ENCODE peak calls at places on chromosomes 2 and 18, in nine cellular contexts. S is sigmoid colon, Z is upper lobe of left lung, R is esophagus muscularis mucosa, U is stomach, M is transverse colon, N is Panc1, I is HepG2, H is GM23338. Q is an unnamed sample.

GRCh38 chr2:101770672-101771071 is 73.2 kb downstream of the MAP4K4 start:
- DNase-seq in S (no peak), Z (no peak), R (peak; percentile 50), U (no peak), M (peak; percentile 39), N (no peak), I (peak; percentile 82), H (peak; percentile 52), Q (no peak)

GRCh38 chr2:60366178-60366577 is 187.3 kb downstream of the BCL11A start:
- DNase-seq in S (no peak), Z (peak; percentile 49), R (no peak), U (no peak), M (peak; percentile 25), N (no peak), I (no peak), H (no peak), Q (no peak)

GRCh38 chr2:46375566-46376125 is 78.4 kb downstream of the EPAS1 start:
- DNase-seq in S (no peak), Z (no peak), R (no peak), U (no peak), M (no peak), N (no peak), I (no peak), H (no peak), Q (no peak)

GRCh38 chr2:168241208-168241607 is 6.2 kb downstream of the STK39 start:
- DNase-seq in S (no peak), Z (no peak), R (no peak), U (no peak), M (no peak), N (no peak), I (no peak), H (peak; percentile 20), Q (peak; percentile 81)

GRCh38 chr2:17643031-17643615 is 102.6 kb downstream of the VSNL1 start:
- DNase-seq in S (peak; percentile 83), Z (peak; percentile 65), R (peak; percentile 91), U (no peak), M (no peak), N (peak; percentile 56), I (peak; percentile 22), H (no peak), Q (no peak)

GRCh38 chr18:31667185-31667584 is 17.2 kb downstream of the B4GALT6 start:
- DNase-seq in S (no peak), Z (no peak), R (no peak), U (no peak), M (no peak), N (no peak), I (no peak), H (no peak), Q (no peak)

GRCh38 chr2:207285451-207285771 is 119.7 kb upstream of the KLF7 start:
- DNase-seq in S (no peak), Z (no peak), R (no peak), U (no peak), M (no peak), N (no peak), I (no peak), H (no peak), Q (no peak)

GRCh38 chr2:74290466-74291216 is 52.6 kb downstream of the SLC4A5 start:
- DNase-seq in S (no peak), Z (no peak), R (no peak), U (peak; percentile 48), M (peak; percentile 37), N (no peak), I (no peak), H (no peak), Q (no peak)

GRCh38 chr2:75608684-75609333 is 37.8 kb upstream of the MRPL19 start:
- DNase-seq in S (no peak), Z (peak; percentile 62), R (peak; percentile 86), U (peak; percentile 64), M (peak; percentile 38), N (peak; percentile 33), I (peak; percentile 79), H (peak; percentile 83), Q (peak; percentile 52)

GRCh38 chr2:170122883-170123547 is 54.9 kb upstream of the MYO3B start:
- DNase-seq in S (no peak), Z (no peak), R (no peak), U (no peak), M (no peak), N (peak; percentile 18), I (peak; percentile 49), H (no peak), Q (no peak)

GRCh38 chr2:78024991-78025390 is 502.8 kb upstream of the LRRTM4 start:
- DNase-seq in S (no peak), Z (no peak), R (no peak), U (no peak), M (no peak), N (no peak), I (no peak), H (no peak), Q (no peak)

GRCh38 chr2:88265352-88265960 is 95.3 kb downstream of the THNSL2 start:
- DNase-seq in S (no peak), Z (peak; percentile 31), R (no peak), U (no peak), M (no peak), N (peak; percentile 30), I (peak; percentile 86), H (no peak), Q (no peak)

GRCh38 chr2:15334650-15335326 is 226.3 kb downstream of the NBAS start:
- DNase-seq in S (no peak), Z (peak; percentile 25), R (no peak), U (no peak), M (no peak), N (no peak), I (no peak), H (no peak), Q (no peak)

GRCh38 chr2:120765031-120765910 is 29.6 kb downstream of the GLI2 start:
- DNase-seq in S (peak; percentile 69), Z (no peak), R (no peak), U (no peak), M (no peak), N (no peak), I (no peak), H (no peak), Q (peak; percentile 34)

GRCh38 chr2:1643220-1643619 is 101.1 kb downstream of the PXDN start:
- DNase-seq in S (peak; percentile 58), Z (peak; percentile 16), R (no peak), U (no peak), M (no peak), N (no peak), I (no peak), H (no peak), Q (no peak)

DNA sequence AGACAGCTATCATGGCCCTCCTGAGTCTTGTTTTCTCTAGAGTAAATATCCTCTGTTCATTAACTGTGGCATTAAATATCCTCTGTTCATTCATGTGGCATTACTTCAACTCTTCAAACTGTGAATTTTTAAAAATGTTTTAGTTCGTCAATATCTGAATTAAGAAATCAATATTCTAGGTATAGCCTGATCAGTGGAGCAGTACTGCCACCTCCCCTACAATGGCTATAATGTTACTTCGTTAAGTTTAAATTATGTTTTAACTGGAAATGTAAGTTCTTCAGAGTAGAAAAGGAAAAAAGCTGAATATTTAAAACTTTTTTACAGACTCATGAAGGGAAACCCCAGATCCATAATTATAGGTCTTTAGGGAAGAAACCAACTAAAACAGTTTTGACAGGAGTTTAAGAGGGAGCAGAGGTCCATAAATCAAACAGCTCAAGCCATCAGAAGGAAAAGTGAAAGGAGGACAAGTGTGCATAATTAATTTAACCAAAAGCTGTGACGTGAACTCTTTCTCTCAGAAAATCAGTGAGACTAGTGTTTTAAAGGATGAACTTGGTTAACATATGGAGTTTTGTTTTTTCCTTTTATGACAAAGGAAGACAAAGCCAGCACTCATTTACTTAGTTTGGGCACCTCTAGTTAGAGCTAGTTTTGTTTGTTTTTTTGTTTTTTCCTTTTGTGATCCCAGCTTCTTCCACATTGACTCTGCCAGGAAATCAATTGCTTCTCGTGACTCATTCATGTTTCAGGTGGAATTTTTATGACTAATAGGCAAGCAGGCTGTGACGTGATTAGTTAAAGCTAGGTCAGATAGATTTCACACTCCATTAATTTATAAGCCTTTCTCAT is 44.9 kb downstream of the RBBP8 start:
- DNase-seq in S (no peak), Z (no peak), R (no peak), U (no peak), M (no peak), N (peak; percentile 43), I (no peak), H (no peak), Q (no peak)
- H3K27ac ChIP-seq in S (no peak overlapping the region), Z (no peak overlapping the region), R (no peak overlapping the region), U (peak overlapping the region; percentile 20), M (no peak overlapping the region), N (no peak overlapping the region), I (no peak overlapping the region), H (no peak overlapping the region), Q (peak overlapping the region; percentile 70)

DNA sequence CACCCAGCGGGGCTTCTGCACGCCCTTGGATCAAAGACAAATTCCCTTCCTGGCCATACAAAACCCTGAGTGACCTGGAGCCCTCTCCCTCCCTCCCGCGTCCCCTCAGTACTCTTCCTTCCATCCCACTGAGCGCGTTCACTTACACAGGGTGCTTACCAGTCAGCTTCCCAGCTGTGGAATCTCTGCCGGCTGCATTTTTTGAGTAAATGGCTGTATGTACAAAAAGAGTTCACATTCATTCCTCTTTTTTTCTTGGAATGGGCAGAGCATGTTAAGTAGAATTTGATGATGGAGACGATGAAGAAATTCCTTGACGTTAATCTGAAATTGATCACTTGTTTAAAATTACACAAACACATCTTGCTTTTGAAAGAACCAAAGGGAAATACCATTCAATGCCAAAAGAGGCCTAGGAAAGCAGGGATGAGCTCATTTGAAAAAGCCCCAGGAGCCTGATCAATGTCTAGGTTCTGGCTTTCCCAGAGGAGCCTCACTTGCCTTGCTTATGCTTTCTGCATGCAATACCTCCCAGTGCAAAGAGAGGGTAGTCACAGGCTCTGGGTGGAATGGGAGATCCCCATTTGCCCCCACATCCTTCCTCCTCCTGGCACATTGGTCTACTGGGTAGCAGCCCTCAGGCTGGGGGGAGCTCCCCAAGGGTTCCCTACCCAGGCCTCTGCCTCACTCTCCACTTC is 12.2 kb upstream of the SMAD7 start:
- DNase-seq in S (no peak), Z (no peak), R (no peak), U (no peak), M (no peak), N (no peak), I (no peak), H (no peak), Q (no peak)
- TF ChIP-seq POLR2AphosphoS5 in S (no peak), Z (no peak), R (no peak), U (no peak), M (no peak), N (no peak), I (no peak), H (no peak), Q (no peak)

DNA sequence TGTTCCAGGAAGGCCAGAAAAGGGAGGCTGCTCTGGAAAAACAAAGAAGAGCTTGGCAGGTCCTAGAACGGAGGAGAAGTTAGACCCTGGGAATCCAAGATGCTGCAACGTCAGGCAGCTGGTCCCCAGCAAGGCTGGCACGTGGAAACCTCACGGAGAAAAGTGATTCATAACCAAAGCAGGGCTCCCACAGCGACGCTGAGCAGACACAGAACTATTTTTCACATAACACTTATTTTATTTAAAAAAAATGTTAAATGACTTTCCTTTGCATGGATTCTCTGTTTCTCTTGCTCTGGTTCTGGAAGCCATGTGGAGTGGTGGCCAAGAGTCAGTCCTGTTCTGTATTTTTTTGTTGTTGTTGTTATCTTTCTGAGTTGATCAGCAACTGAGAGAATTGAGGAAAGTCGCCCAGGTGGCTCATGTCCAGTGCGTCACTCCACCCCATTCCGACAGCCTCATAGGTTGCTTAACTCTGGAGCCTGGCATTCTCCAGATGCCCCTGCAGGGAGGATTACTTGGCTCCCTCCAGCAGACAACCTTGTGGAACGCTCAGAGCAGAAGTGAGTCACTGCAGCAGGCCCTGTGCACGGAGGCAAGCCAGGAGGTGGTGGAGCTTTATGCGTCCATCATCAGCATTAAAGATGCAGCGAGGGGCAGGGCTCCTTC is 229.9 kb upstream of the HDAC4 start:
- DNase-seq in S (no peak), Z (no peak), R (no peak), U (no peak), M (no peak), N (no peak), I (no peak), H (no peak), Q (peak; percentile 78)
- H3K27ac ChIP-seq in S (no peak overlapping the region), Z (no peak overlapping the region), R (peak overlapping the region; percentile 71), U (no peak overlapping the region), M (no peak overlapping the region), N (no peak overlapping the region), I (no peak overlapping the region), H (no peak overlapping the region), Q (peak overlapping the region; percentile 68)

GRCh38 chr18:7593194-7593819 is 26.2 kb downstream of the PTPRM start:
- DNase-seq in S (no peak), Z (no peak), R (peak; percentile 4), U (no peak), M (no peak), N (no peak), I (no peak), H (no peak), Q (no peak)
- TF ChIP-seq POLR2AphosphoS5 in S (no peak), Z (no peak), R (no peak), U (no peak), M (no peak), N (no peak), I (no peak), H (no peak), Q (no peak)

Q was measured in breast epithelium.